ENCODE peak calls at places on chromosomes 11 and 22, in six cellular contexts. J, M, F, Y, U and V are unnamed samples.

GRCh38 chr11:130633466-130633865 is 185.0 kb downstream of the ADAMTS15 start:
- DNase-seq in Y (no peak), F (no peak), M (no peak), J (no peak), U (no peak), V (no peak)

GRCh38 chr22:18966748-18967147 is 30.7 kb upstream of the PRODH start:
- DNase-seq in J (no peak), U (no peak), M (no peak), F (no peak), Y (no peak), V (peak)

GRCh38 chr11:45662096-45662664 is 3.2 kb downstream of the CHST1 start:
- DNase-seq in F (no peak), J (no peak), U (no peak), Y (no peak), M (no peak), V (no peak)

GRCh38 chr22:30636226-30637077 is 871 bp downstream of the SLC35E4 start:
- DNase-seq in M (peak), J (no peak), Y (no peak), F (no peak), U (no peak), V (peak)

GRCh38 chr22:30390974-30391691 is 3.9 kb upstream of the RNF215 start:
- DNase-seq in J (peak), Y (peak), M (peak), U (peak), F (peak), V (peak)

GRCh38 chr11:116823031-116823843 is at the start of gene APOA4:
- DNase-seq in Y (no peak), F (no peak), M (no peak), U (no peak), J (no peak), V (no peak)

GRCh38 chr11:92045325-92045724 is 179.3 kb upstream of the FAT3 start:
- DNase-seq in F (no peak), Y (no peak), U (no peak), J (no peak), M (no peak), V (no peak)

GRCh38 chr11:73866095-73866579 is 10.5 kb downstream of the COA4 start:
- DNase-seq in U (no peak), J (peak), M (no peak), Y (no peak), F (no peak), V (no peak)

GRCh38 chr11:279966-280761 is 2.0 kb downstream of the NLRP6 start:
- DNase-seq in Y (peak), F (no peak), U (no peak), M (no peak), J (no peak), V (no peak)

GRCh38 chr11:35014352-35014751 is 97.9 kb downstream of the PDHX start:
- DNase-seq in M (no peak), F (peak), Y (no peak), U (no peak), J (peak), V (peak)

GRCh38 chr11:19279455-19279854 is 38.7 kb upstream of the E2F8 start:
- DNase-seq in J (no peak), M (no peak), U (no peak), Y (peak), F (no peak), V (no peak)

GRCh38 chr22:20131593-20131855 is at the start of gene ZDHHC8:
- DNase-seq in Y (no peak), U (no peak), F (no peak), J (no peak), M (no peak), V (peak)

GRCh38 chr11:109237636-109238035 is 184.4 kb upstream of the C11orf87 start:
- DNase-seq in F (no peak), Y (no peak), U (no peak), M (no peak), J (no peak), V (peak)

GRCh38 chr11:45471002-45471665 is 185.0 kb upstream of the SYT13 start:
- DNase-seq in F (no peak), M (no peak), Y (no peak), J (no peak), U (no peak), V (no peak)